ENCODE peak calls at places on chromosomes 7 and 10, in nine cellular contexts. F is NCI-H774; X is activated CD8-positive, alpha-beta memory T cell treated with anti-CD3 and anti-CD28 coated beads, Interleukin-2, amount 50 U/mL, for 4 hours; J is heart left ventricle; B is AG08396; S is ACHN; O is kidney tubule cell; A is aorta; L is upper lobe of right lung. N is an unnamed sample.

GRCh38 chr10:114758331-114758730 is 63.2 kb upstream of the FHIP2A start:
- DNase-seq in F (no peak), X (no peak), J (no peak), B (no peak), S (no peak), O (peak), A (no peak), L (no peak), N (no peak)

GRCh38 chr10:104332243-104333036 is 5.8 kb downstream of the ITPRIP start:
- DNase-seq in F (no peak), X (no peak), J (no peak), B (no peak), S (no peak), O (no peak), A (no peak), L (no peak), N (no peak)

GRCh38 chr10:69061305-69062161 is 26.4 kb upstream of the SRGN start:
- DNase-seq in F (no peak), X (no peak), J (peak), B (peak), S (peak), O (peak), A (peak), L (peak), N (peak)

GRCh38 chr7:74289018-74289659 is at the start of gene CLIP2:
- DNase-seq in F (peak), X (peak), J (peak), B (peak), S (peak), O (peak), A (peak), L (peak), N (peak)

GRCh38 chr7:42739591-42739990 is 172.3 kb downstream of the C7orf25 start:
- DNase-seq in F (no peak), X (no peak), J (no peak), B (no peak), S (no peak), O (no peak), A (no peak), L (no peak), N (no peak)

GRCh38 chr7:140403878-140404564 is at the start of gene RAB19:
- DNase-seq in F (peak), X (peak), J (no peak), B (no peak), S (peak), O (peak), A (no peak), L (peak), N (peak)

GRCh38 chr7:45457591-45457990 is 116.6 kb upstream of the ADCY1 start:
- DNase-seq in F (peak), X (no peak), J (no peak), B (no peak), S (no peak), O (no peak), A (no peak), L (no peak), N (no peak)

GRCh38 chr7:117123311-117123926 is 170.1 kb downstream of the ST7 start:
- DNase-seq in F (no peak), X (no peak), J (no peak), B (no peak), S (no peak), O (no peak), A (no peak), L (no peak), N (no peak)

GRCh38 chr10:14056545-14057332 is 274.0 kb downstream of the FRMD4A start:
- DNase-seq in F (no peak), X (no peak), J (no peak), B (peak), S (no peak), O (peak), A (no peak), L (no peak), N (no peak)

GRCh38 chr10:130046591-130046990 is 64.0 kb downstream of the C10orf143 start:
- DNase-seq in F (no peak), X (no peak), J (no peak), B (no peak), S (no peak), O (no peak), A (no peak), L (peak), N (no peak)

N was measured in germinal center.